ENCODE peak calls at places on chromosome 18, in six cellular contexts. S is adrenal gland, X is keratinocyte, Q is brain microvascular endothelial cell, D is omental fat pad, V is mesothelial cell of epicardium. C is an unnamed sample.
A peak's percentile ranks its signal among the peaks of the same experiment; 100 is the strongest.

GRCh38 chr18:77249583-77250500 is at the start of gene GALR1:
- DNase-seq in S (no peak), X (no peak), Q (no peak), D (no peak), V (peak; percentile 41), C (peak; percentile 12)

GRCh38 chr18:23204589-23205235 is 69.4 kb downstream of the CABLES1 start:
- DNase-seq in S (no peak), X (no peak), Q (no peak), D (no peak), V (no peak), C (no peak)

GRCh38 chr18:24488824-24489493 is 28.5 kb downstream of the HRH4 start:
- DNase-seq in S (no peak), X (no peak), Q (no peak), D (no peak), V (no peak), C (peak; percentile 33)

GRCh38 chr18:57023483-57023882 is 123.4 kb upstream of the BOD1L2 start:
- DNase-seq in S (no peak), X (no peak), Q (no peak), D (no peak), V (no peak), C (no peak)

GRCh38 chr18:29157905-29158304 is 981.0 kb upstream of the CDH2 start:
- DNase-seq in S (no peak), X (no peak), Q (no peak), D (no peak), V (no peak), C (no peak)

GRCh38 chr18:70366670-70367069 is 77.8 kb downstream of the SOCS6 start:
- DNase-seq in S (no peak), X (no peak), Q (no peak), D (no peak), V (no peak), C (no peak)

GRCh38 chr18:3048121-3048520 is 35.2 kb upstream of the LPIN2 start:
- DNase-seq in S (no peak), X (no peak), Q (no peak), D (no peak), V (no peak), C (no peak)

GRCh38 chr18:22168360-22168921 is 948 bp upstream of the GATA6 start:
- DNase-seq in S (peak; percentile 76), X (no peak), Q (no peak), D (no peak), V (peak; percentile 53), C (peak; percentile 25)

GRCh38 chr18:45802814-45803492 is 22.5 kb upstream of the SIGLEC15 start:
- DNase-seq in S (no peak), X (peak; percentile 91), Q (peak; percentile 97), D (no peak), V (no peak), C (no peak)

GRCh38 chr18:61833387-61833786 is 59.4 kb downstream of the RNF152 start:
- DNase-seq in S (no peak), X (no peak), Q (peak; percentile 84), D (no peak), V (no peak), C (no peak)

GRCh38 chr18:76498064-76498463 is 3.0 kb upstream of the ZNF516 start:
- DNase-seq in S (no peak), X (no peak), Q (no peak), D (no peak), V (no peak), C (no peak)

GRCh38 chr18:35588995-35589394 is 7.5 kb downstream of the GALNT1 start:
- DNase-seq in S (no peak), X (no peak), Q (no peak), D (no peak), V (no peak), C (no peak)

DNA sequence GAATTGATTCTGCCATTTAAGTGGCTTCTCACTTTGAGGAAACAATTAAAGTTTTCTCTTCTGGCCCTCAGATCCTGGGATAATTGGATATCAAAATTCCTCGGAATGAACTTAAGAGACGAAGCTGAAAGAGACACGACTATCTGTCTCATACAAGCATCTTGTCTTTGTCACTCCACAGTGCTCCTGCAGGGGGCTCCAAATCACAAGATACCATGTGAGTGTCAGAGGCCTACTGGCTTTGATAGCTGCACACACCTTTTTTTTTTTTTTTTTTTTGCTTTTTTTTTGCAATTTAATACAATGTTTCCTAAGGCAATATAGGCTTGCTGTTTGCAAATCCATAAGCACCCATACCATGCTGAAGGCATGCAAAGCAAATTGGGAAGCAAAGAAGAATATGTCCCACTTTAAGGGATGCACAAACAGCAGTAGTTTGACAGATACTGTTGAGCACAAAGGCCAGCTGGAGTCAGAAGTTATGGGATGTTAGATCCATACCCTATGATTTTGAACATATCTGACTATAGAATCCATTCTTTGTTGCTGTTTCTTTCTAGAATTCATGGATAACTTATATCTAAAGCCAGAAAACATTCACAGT is 109.0 kb upstream of the CBLN2 start:
- DNase-seq in S (no peak), X (no peak), Q (peak; percentile 12), D (no peak), V (peak; percentile 63), C (peak; percentile 59)
- TF ChIP-seq CTCF in S (peak; percentile 16), X (peak; percentile 40), Q (peak; percentile 40), D (no peak), V (peak; percentile 34), C (peak; percentile 69)

GRCh38 chr18:5158171-5158570 is 38.9 kb downstream of the AKAIN1 start:
- DNase-seq in S (no peak), X (no peak), Q (no peak), D (no peak), V (no peak), C (no peak)

GRCh38 chr18:5158587-5158986 is 38.5 kb downstream of the AKAIN1 start:
- DNase-seq in S (no peak), X (no peak), Q (no peak), D (no peak), V (no peak), C (no peak)

GRCh38 chr18:5159080-5159479 is 38.0 kb downstream of the AKAIN1 start:
- DNase-seq in S (no peak), X (no peak), Q (no peak), D (no peak), V (no peak), C (no peak)

GRCh38 chr18:5164903-5165302 is 32.2 kb downstream of the AKAIN1 start:
- DNase-seq in S (no peak), X (no peak), Q (no peak), D (no peak), V (no peak), C (no peak)

GRCh38 chr18:5162111-5162510 is 34.9 kb downstream of the AKAIN1 start:
- DNase-seq in S (no peak), X (no peak), Q (no peak), D (no peak), V (no peak), C (no peak)
- TF ChIP-seq CTCF in S (no peak), X (no peak), Q (no peak), D (no peak), V (no peak), C (no peak)

GRCh38 chr18:25724997-25725396 is 365.4 kb downstream of the SS18 start:
- DNase-seq in S (no peak), X (no peak), Q (no peak), D (no peak), V (no peak), C (no peak)
- TF ChIP-seq CTCF in S (no peak), X (no peak), Q (no peak), D (no peak), V (no peak), C (no peak)

GRCh38 chr18:13811993-13812392 is 12.0 kb upstream of the MC5R start:
- DNase-seq in S (no peak), X (no peak), Q (no peak), D (no peak), V (no peak), C (no peak)
- TF ChIP-seq CTCF in S (no peak), X (peak; percentile 18), Q (peak; percentile 32), D (no peak), V (no peak), C (peak; percentile 27)

GRCh38 chr18:49910986-49911385 is 97.7 kb upstream of the ACAA2 start:
- DNase-seq in S (no peak), X (no peak), Q (no peak), D (no peak), V (no peak), C (no peak)

GRCh38 chr18:49915352-49915751 is 102.0 kb upstream of the ACAA2 start:
- DNase-seq in S (no peak), X (no peak), Q (no peak), D (no peak), V (no peak), C (no peak)

GRCh38 chr18:49911414-49911813 is 98.1 kb upstream of the ACAA2 start:
- DNase-seq in S (no peak), X (no peak), Q (no peak), D (no peak), V (no peak), C (no peak)

GRCh38 chr18:49910019-49910418 is 96.7 kb upstream of the ACAA2 start:
- DNase-seq in S (no peak), X (no peak), Q (no peak), D (no peak), V (no peak), C (no peak)

DNA sequence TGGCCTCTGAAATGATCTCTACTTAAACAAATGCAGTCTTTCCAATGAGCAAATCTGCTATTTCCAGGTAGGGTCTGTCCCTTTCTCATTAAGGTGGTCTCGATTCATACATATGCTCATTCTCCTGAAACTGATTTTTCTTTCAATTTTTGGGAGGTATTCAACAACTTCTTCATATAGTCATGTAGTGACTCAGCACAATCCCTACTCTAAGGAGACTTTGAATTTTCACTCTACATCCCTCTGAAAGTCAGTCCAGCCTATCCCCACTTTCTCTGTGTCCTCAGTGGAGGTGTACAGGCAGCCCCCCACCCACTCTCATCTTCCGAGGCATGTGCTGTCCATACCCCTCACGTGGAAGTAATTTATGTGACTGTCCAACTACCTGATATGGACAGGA is 99.9 kb upstream of the ACAA2 start:
- DNase-seq in S (no peak), X (no peak), Q (no peak), D (no peak), V (no peak), C (no peak)
- TF ChIP-seq CTCF in S (no peak), X (no peak), Q (no peak), D (no peak), V (no peak), C (no peak)

DNA sequence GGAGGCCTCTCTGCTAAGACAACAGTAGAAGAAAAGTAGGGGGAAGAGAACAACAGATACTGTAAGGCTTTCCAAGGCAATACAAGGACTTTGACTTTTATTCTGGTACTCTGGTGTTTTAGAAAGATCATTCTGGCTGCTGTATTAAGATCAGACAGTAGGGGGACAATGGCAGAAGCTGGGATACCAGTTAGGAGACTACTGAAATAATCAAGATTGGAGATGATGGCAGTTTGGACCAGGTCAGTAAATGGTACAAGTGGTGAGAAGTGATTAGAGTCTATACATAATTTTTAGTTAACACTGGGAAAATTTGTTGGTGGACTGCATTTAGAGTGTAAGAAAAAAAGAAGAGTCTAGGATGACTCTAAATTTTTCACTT is 139.7 kb downstream of the ROCK1 start:
- DNase-seq in S (no peak), X (no peak), Q (peak; percentile 53), D (no peak), V (no peak), C (no peak)
- TF ChIP-seq CTCF in S (peak; percentile 54), X (peak; percentile 50), Q (peak; percentile 68), D (no peak), V (peak; percentile 43), C (peak; percentile 64)

C was measured in neural crest cell.